ENCODE peak calls at places on chromosomes 3 and 15, in seven cellular contexts. L is choroid plexus epithelial cell, Q is GM23338, M is epithelial cell of esophagus, H is HFF-Myc, T is uterus, B is GM12864. P is an unnamed sample.

GRCh38 chr3:25448750-25449684 is 21.0 kb downstream of the RARB start:
- DNase-seq in L (peak), Q (no peak), M (peak), H (no peak), T (peak), B (no peak), P (peak)

GRCh38 chr15:100346866-100347512 is 5.2 kb upstream of the ADAMTS17 start:
- DNase-seq in L (peak), Q (no peak), M (no peak), H (no peak), T (no peak), B (no peak), P (no peak)

GRCh38 chr15:58760385-58761009 is 10.6 kb upstream of the MINDY2 start:
- DNase-seq in L (no peak), Q (peak), M (no peak), H (no peak), T (no peak), B (no peak), P (no peak)

GRCh38 chr3:185732782-185733181 is 92.1 kb downstream of the IGF2BP2 start:
- DNase-seq in L (peak), Q (no peak), M (peak), H (peak), T (no peak), B (no peak), P (no peak)

GRCh38 chr3:51538459-51539290 is at the start of gene RAD54L2:
- DNase-seq in L (peak), Q (peak), M (peak), H (peak), T (peak), B (peak), P (peak)

GRCh38 chr3:39106281-39107055 is 959 bp downstream of the GORASP1 start:
- DNase-seq in L (peak), Q (peak), M (peak), H (no peak), T (no peak), B (no peak), P (no peak)

GRCh38 chr3:55487376-55488241 is 503 bp upstream of the WNT5A start:
- DNase-seq in L (peak), Q (peak), M (peak), H (no peak), T (peak), B (no peak), P (no peak)

GRCh38 chr3:152769523-152769922 is 65.4 kb upstream of the P2RY1 start:
- DNase-seq in L (peak), Q (no peak), M (peak), H (no peak), T (no peak), B (no peak), P (no peak)

GRCh38 chr3:196537319-196537984 is 22.3 kb upstream of the SMCO1 start:
- DNase-seq in L (peak), Q (peak), M (peak), H (no peak), T (peak), B (no peak), P (no peak)

GRCh38 chr3:162610261-162610660 is 1113.7 kb downstream of the OTOL1 start:
- DNase-seq in L (no peak), Q (peak), M (no peak), H (no peak), T (no peak), B (no peak), P (no peak)

GRCh38 chr3:108472011-108472591 is 38.3 kb downstream of the MYH15 start:
- DNase-seq in L (peak), Q (no peak), M (peak), H (peak), T (no peak), B (no peak), P (no peak)

GRCh38 chr3:190306513-190307163 is 15.6 kb downstream of the CLDN1 start:
- DNase-seq in L (peak), Q (no peak), M (peak), H (no peak), T (peak), B (no peak), P (no peak)

GRCh38 chr15:95281470-95281869 is 1049.0 kb upstream of the NR2F2 start:
- DNase-seq in L (no peak), Q (no peak), M (no peak), H (no peak), T (no peak), B (no peak), P (no peak)

GRCh38 chr15:82970078-82970686 is 15.8 kb upstream of the RAMAC start:
- DNase-seq in L (no peak), Q (no peak), M (no peak), H (no peak), T (no peak), B (no peak), P (no peak)

GRCh38 chr15:81893182-81893833 is 152.5 kb downstream of the MEX3B start:
- DNase-seq in L (no peak), Q (no peak), M (no peak), H (no peak), T (no peak), B (no peak), P (no peak)

GRCh38 chr3:114879059-114880031 is 267.7 kb downstream of the ZBTB20 start:
- DNase-seq in L (peak), Q (no peak), M (peak), H (no peak), T (no peak), B (peak), P (no peak)

GRCh38 chr15:87639305-87640011 is 617.1 kb downstream of the NTRK3 start:
- DNase-seq in L (no peak), Q (no peak), M (no peak), H (no peak), T (no peak), B (no peak), P (no peak)

GRCh38 chr3:113086506-113087461 is 96.0 kb downstream of the GTPBP8 start:
- DNase-seq in L (no peak), Q (peak), M (peak), H (peak), T (no peak), B (no peak), P (no peak)

GRCh38 chr15:83837946-83838571 is 184.1 kb downstream of the ADAMTSL3 start:
- DNase-seq in L (peak), Q (peak), M (peak), H (no peak), T (no peak), B (no peak), P (peak)

GRCh38 chr3:159763466-159764210 is 225.0 kb upstream of the IL12A start:
- DNase-seq in L (peak), Q (peak), M (peak), H (peak), T (peak), B (no peak), P (peak)

GRCh38 chr3:33645060-33645841 is 72.8 kb downstream of the CLASP2 start:
- DNase-seq in L (peak), Q (peak), M (peak), H (no peak), T (no peak), B (no peak), P (no peak)

GRCh38 chr3:67863869-67864268 is 209.5 kb upstream of the SUCLG2 start:
- DNase-seq in L (peak), Q (peak), M (peak), H (peak), T (no peak), B (no peak), P (no peak)

GRCh38 chr3:133401374-133402135 is 1.7 kb downstream of the BFSP2 start:
- DNase-seq in L (peak), Q (no peak), M (no peak), H (no peak), T (peak), B (no peak), P (no peak)

GRCh38 chr3:13884851-13885703 is 5.2 kb upstream of the WNT7A start:
- DNase-seq in L (peak), Q (peak), M (peak), H (no peak), T (no peak), B (no peak), P (no peak)

DNA sequence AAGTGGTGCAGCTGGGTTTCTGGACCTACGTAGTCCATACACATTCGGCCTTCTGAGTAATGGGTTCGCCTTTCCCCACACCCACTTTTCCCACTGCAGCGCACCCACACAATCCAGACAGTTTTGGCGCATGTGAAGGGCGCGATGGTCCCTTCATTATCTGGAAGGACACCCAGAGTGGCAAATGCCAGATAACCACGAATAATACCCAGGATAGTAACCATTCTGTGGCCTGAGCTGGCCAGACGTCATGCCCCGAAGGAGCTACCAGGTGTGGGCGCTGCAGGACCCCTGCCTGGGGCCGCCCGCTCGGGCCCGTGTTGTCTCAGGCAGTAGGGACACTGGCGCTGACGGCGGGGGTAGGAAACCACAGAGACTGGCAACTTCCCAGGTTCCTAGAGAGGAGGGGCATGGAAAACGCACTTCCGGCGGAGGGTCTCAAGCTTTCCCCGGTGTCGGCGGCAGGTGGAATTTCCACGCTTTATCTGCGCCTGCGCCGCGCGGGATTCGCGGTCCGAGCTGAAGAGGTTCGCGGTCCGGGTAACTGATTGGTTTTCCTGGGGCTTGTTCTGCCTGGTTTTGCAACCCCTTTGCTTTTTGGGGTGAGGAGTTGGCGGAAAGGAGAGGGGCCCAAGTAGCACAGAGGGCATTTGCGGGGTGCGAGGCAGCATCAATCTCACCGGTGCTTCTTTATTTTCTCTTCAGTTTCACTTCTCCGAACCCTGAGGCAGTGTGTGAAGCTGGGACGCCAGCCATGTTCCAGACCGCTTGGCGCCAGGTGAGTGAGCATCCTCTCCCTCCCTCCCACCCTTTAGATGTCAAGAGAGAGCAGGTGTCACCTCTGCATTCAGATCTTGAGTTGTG is at the start of gene ZNF620:
- DNase-seq in L (peak), Q (peak), M (peak), H (no peak), T (peak), B (no peak), P (peak)
- TF ChIP-seq CTCF in L (peak), Q (peak), M (no peak), H (peak), T (no peak), B (peak), P (no peak)

DNA sequence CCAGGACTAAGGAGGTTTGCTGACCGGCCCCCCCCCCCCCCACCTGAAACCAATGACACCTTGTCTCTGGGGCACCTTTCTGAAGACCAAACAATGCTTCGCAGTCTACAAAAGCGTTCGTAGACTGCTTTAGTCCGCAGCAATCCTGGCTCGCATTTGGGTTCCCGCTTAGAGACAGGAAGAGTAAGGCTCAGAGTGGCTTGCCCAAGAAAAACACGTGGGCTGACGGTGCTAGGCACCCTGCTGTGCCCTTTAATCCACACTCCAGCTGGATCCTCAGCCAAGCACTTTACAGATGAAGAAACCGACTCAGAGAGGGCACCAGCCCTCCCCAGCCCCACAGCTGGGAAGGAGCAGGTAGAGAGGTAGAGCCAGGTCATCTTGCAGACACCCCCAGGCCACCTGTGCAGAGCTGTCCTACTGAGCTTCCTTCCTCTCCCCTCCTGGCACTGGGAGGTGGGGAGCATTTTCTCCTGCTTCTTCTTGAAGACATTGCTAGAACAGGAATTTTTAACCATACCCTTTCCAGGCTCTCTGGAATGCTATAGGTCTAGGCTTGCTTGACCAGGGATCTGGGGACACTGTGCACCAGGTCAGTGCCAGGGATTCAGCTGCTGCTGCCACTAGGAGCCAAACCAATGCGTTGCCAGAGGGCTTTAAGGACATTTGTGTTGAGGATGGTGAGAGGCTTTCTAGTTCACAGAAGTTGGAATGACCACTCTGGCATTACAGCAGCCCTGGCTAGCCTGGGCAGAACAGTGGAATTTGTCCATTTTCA is 1.0 kb upstream of the KLF15 start:
- DNase-seq in L (peak), Q (peak), M (no peak), H (no peak), T (peak), B (no peak), P (peak)
- TF ChIP-seq CTCF in L (no peak), Q (no peak), M (no peak), H (no peak), T (no peak), B (no peak), P (no peak)

GRCh38 chr15:98151098-98151497 is 190.6 kb downstream of the ARRDC4 start:
- DNase-seq in L (no peak), Q (no peak), M (no peak), H (no peak), T (no peak), B (no peak), P (no peak)
- TF ChIP-seq CTCF in L (no peak), Q (no peak), M (no peak), H (no peak), T (no peak), B (no peak), P (no peak)

GRCh38 chr3:53844262-53845102 is 1.7 kb downstream of the CHDH start:
- DNase-seq in L (no peak), Q (no peak), M (peak), H (no peak), T (no peak), B (no peak), P (no peak)

GRCh38 chr3:53841296-53841695 is 4.9 kb downstream of the CHDH start:
- DNase-seq in L (no peak), Q (no peak), M (no peak), H (no peak), T (no peak), B (no peak), P (no peak)

GRCh38 chr3:53845103-53845880 is 927 bp downstream of the CHDH start:
- DNase-seq in L (peak), Q (peak), M (peak), H (no peak), T (peak), B (no peak), P (peak)

GRCh38 chr3:53843195-53844177 is 2.7 kb downstream of the CHDH start:
- DNase-seq in L (no peak), Q (no peak), M (no peak), H (no peak), T (no peak), B (no peak), P (no peak)

GRCh38 chr3:53842436-53843194 is 3.6 kb downstream of the CHDH start:
- DNase-seq in L (peak), Q (peak), M (peak), H (no peak), T (peak), B (no peak), P (no peak)
- TF ChIP-seq CTCF in L (peak), Q (peak), M (peak), H (no peak), T (no peak), B (no peak), P (no peak)

GRCh38 chr3:73863546-73864079 is 238.9 kb upstream of the PDZRN3 start:
- DNase-seq in L (no peak), Q (no peak), M (no peak), H (no peak), T (no peak), B (no peak), P (no peak)

GRCh38 chr3:73874596-73874995 is 249.9 kb upstream of the PDZRN3 start:
- DNase-seq in L (no peak), Q (peak), M (no peak), H (no peak), T (no peak), B (no peak), P (no peak)

GRCh38 chr3:73867524-73867923 is 242.8 kb upstream of the PDZRN3 start:
- DNase-seq in L (no peak), Q (no peak), M (no peak), H (no peak), T (no peak), B (no peak), P (no peak)

GRCh38 chr3:73868688-73869315 is 244.1 kb upstream of the PDZRN3 start:
- DNase-seq in L (peak), Q (peak), M (peak), H (peak), T (peak), B (no peak), P (no peak)
- TF ChIP-seq CTCF in L (peak), Q (peak), M (peak), H (peak), T (peak), B (peak), P (peak)

GRCh38 chr3:155766206-155766605 is 21.3 kb upstream of the PLCH1 start:
- DNase-seq in L (peak), Q (no peak), M (peak), H (no peak), T (no peak), B (no peak), P (no peak)

GRCh38 chr3:155763870-155764463 is 19.1 kb upstream of the PLCH1 start:
- DNase-seq in L (no peak), Q (no peak), M (no peak), H (no peak), T (no peak), B (no peak), P (no peak)

GRCh38 chr3:155760653-155761052 is 15.8 kb upstream of the PLCH1 start:
- DNase-seq in L (no peak), Q (no peak), M (no peak), H (no peak), T (no peak), B (no peak), P (no peak)
- TF ChIP-seq CTCF in L (no peak), Q (no peak), M (no peak), H (no peak), T (no peak), B (no peak), P (no peak)

DNA sequence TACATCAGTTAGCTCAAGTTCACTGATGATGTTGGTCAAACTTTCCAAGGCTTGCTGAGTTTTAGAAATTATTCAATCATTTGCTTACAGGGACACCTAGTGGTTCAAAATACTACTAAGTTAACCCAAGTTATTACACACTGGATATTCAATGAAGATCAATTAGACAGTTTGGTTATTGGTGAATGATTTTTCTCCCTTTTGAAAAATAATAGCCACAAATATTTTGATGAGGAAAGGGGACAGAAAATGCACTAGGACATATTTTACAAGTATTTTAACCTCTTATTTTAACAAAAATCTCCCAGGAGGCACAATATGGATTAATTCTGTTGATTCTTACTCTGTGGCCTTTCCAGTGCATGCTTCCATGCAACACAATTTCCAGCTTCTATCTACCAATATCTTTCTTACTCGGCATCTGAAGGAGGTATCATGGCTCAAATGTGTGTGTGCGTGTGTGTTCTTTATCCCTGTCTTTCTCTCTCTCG is 20.1 kb upstream of the GOLGA6L2 start:
- DNase-seq in L (peak), Q (peak), M (peak), H (peak), T (no peak), B (no peak), P (no peak)
- TF ChIP-seq CTCF in L (no peak), Q (peak), M (no peak), H (no peak), T (no peak), B (peak), P (peak)

P was measured in tibial artery.